ENCODE peak calls at places on chromosomes 13 and 19, in seven cellular contexts. U is astrocyte of the hippocampus; B is endothelial cell; K is colonic mucosa; N is anterior cingulate cortex; Z is stimulated activated naive CD8-positive, alpha-beta T cell treated with anti-CD3 and anti-CD28 coated beads, Interleukin-15, amount 100 ng/mL, for 72 hours; A is HEK293T. Q is an unnamed sample.

GRCh38 chr13:111216166-111216960 is 101.3 kb downstream of the ARHGEF7 start:
- DNase-seq in A (peak; percentile 17), Z (peak; percentile 26), K (peak; percentile 33), B (no peak), N (no peak), U (peak; percentile 73), Q (peak; percentile 64)

GRCh38 chr13:100423375-100423774 is 165.2 kb downstream of the GGACT start:
- DNase-seq in Z (no peak), B (no peak), A (no peak), N (no peak), U (no peak), K (no peak), Q (no peak)

GRCh38 chr13:94602467-94602866 is 810 bp downstream of the GPR180 start:
- DNase-seq in U (no peak), N (no peak), A (no peak), B (no peak), K (no peak), Z (no peak), Q (no peak)

GRCh38 chr13:111005364-111005763 is 90.5 kb upstream of the ANKRD10 start:
- DNase-seq in N (no peak), Z (no peak), B (no peak), U (peak; percentile 10), A (no peak), K (no peak), Q (no peak)

GRCh38 chr13:47661076-47661475 is 340.0 kb downstream of the SUCLA2 start:
- DNase-seq in K (no peak), Z (no peak), N (no peak), U (no peak), B (no peak), A (no peak), Q (no peak)

GRCh38 chr19:58128041-58128685 is 22.4 kb downstream of the ZNF329 start:
- DNase-seq in U (peak; percentile 6), A (no peak), Z (no peak), N (no peak), B (no peak), K (no peak), Q (no peak)

GRCh38 chr13:46633416-46633815 is 80.4 kb downstream of the LRCH1 start:
- DNase-seq in U (peak; percentile 90), Z (no peak), B (no peak), N (no peak), K (no peak), A (no peak), Q (no peak)

GRCh38 chr13:50580684-50581305 is 262.7 kb downstream of the DLEU7 start:
- DNase-seq in B (no peak), A (no peak), N (no peak), U (peak; percentile 82), Z (no peak), K (no peak), Q (no peak)

GRCh38 chr13:98986226-98986846 is 8.5 kb upstream of the DOCK9 start:
- DNase-seq in U (no peak), A (no peak), N (no peak), B (no peak), K (no peak), Z (no peak), Q (no peak)

GRCh38 chr13:77507931-77508776 is 27.4 kb upstream of the SCEL start:
- DNase-seq in B (no peak), Z (no peak), U (peak; percentile 80), K (no peak), A (no peak), N (no peak), Q (no peak)

GRCh38 chr19:48672994-48673393 is at the start of gene NTN5:
- DNase-seq in K (no peak), U (no peak), B (no peak), N (no peak), A (no peak), Z (no peak), Q (no peak)

GRCh38 chr19:52398091-52398461 is 427 bp downstream of the ZNF528 start:
- DNase-seq in Z (no peak), B (no peak), A (no peak), N (no peak), K (peak; percentile 21), U (no peak), Q (no peak)

GRCh38 chr19:40716031-40716654 is 543 bp downstream of the COQ8B start:
- DNase-seq in K (no peak), A (no peak), N (no peak), B (no peak), U (no peak), Z (peak; percentile 77), Q (no peak)

GRCh38 chr13:50323440-50324070 is 308.3 kb downstream of the KCNRG start:
- DNase-seq in B (no peak), U (peak; percentile 79), K (no peak), Z (no peak), A (no peak), N (no peak), Q (no peak)

GRCh38 chr13:109816979-109817275 is 30.5 kb upstream of the IRS2 start:
- DNase-seq in B (no peak), N (no peak), K (no peak), A (no peak), U (peak; percentile 89), Z (no peak), Q (no peak)

GRCh38 chr13:45446181-45446580 is 18.6 kb upstream of the COG3 start:
- DNase-seq in U (peak; percentile 42), B (no peak), N (no peak), A (no peak), Z (no peak), K (no peak), Q (no peak)

GRCh38 chr19:4717191-4717965 is 6.3 kb downstream of the DPP9 start:
- DNase-seq in K (no peak), Z (no peak), B (no peak), N (no peak), A (no peak), U (peak; percentile 71), Q (no peak)

GRCh38 chr13:38582133-38582532 is 104.7 kb upstream of the FREM2 start:
- DNase-seq in N (no peak), Z (no peak), K (peak; percentile 21), U (peak; percentile 60), B (peak; percentile 42), A (peak; percentile 27), Q (peak; percentile 12)

GRCh38 chr19:15421726-15422260 is 3.0 kb upstream of the AKAP8L start:
- DNase-seq in K (no peak), B (no peak), Z (no peak), A (no peak), U (no peak), N (peak; percentile 58), Q (no peak)

GRCh38 chr13:73924607-73925006 is 209.6 kb downstream of the KLF12 start:
- DNase-seq in N (no peak), U (no peak), B (no peak), A (no peak), Z (no peak), K (no peak), Q (no peak)

GRCh38 chr13:40635315-40635995 is 31.0 kb downstream of the FOXO1 start:
- DNase-seq in N (no peak), A (no peak), U (no peak), K (no peak), Z (no peak), B (no peak), Q (no peak)

GRCh38 chr13:96090240-96091101 is 564 bp downstream of the HS6ST3 start:
- DNase-seq in B (peak; percentile 38), A (peak; percentile 49), N (no peak), U (peak; percentile 58), Z (no peak), K (no peak), Q (peak; percentile 56)

GRCh38 chr19:51359294-51359693 is 6.9 kb downstream of the ETFB start:
- DNase-seq in A (no peak), Z (no peak), K (no peak), U (peak; percentile 87), B (no peak), N (no peak), Q (no peak)

GRCh38 chr13:102651892-102652291 is 43.0 kb downstream of the METTL21C start:
- DNase-seq in Z (no peak), U (no peak), A (no peak), K (no peak), B (no peak), N (no peak), Q (peak; percentile 10)

GRCh38 chr19:34336781-34337271 is 28.2 kb upstream of the GPI start:
- DNase-seq in B (peak; percentile 44), N (no peak), A (peak; percentile 28), K (no peak), U (peak; percentile 50), Z (no peak), Q (peak; percentile 35)

GRCh38 chr19:40702337-40703012 is 12.0 kb upstream of the NUMBL start:
- DNase-seq in K (no peak), Z (no peak), B (peak; percentile 67), N (peak; percentile 13), A (peak; percentile 63), U (peak; percentile 53), Q (peak; percentile 72)

GRCh38 chr13:21106089-21106488 is 44.7 kb upstream of the LATS2 start:
- DNase-seq in A (no peak), B (no peak), N (no peak), U (peak; percentile 78), Z (no peak), K (no peak), Q (no peak)

GRCh38 chr13:21289475-21289874 is 113.0 kb downstream of the MRPL57 start:
- DNase-seq in B (no peak), U (no peak), N (no peak), K (no peak), A (no peak), Z (no peak), Q (no peak)

GRCh38 chr19:15633122-15633521 is 7.6 kb upstream of the CYP4F3 start:
- DNase-seq in B (no peak), N (no peak), Z (no peak), A (no peak), U (no peak), K (no peak), Q (no peak)

GRCh38 chr19:13784731-13785452 is 10.4 kb upstream of the ZSWIM4 start:
- DNase-seq in K (peak; percentile 78), B (peak; percentile 71), N (no peak), A (peak; percentile 72), Z (peak; percentile 60), U (peak; percentile 90), Q (peak; percentile 64)

GRCh38 chr13:19634129-19634740 is 776 bp downstream of the MPHOSPH8 start:
- DNase-seq in B (peak; percentile 14), A (no peak), N (no peak), U (peak; percentile 67), Z (no peak), K (no peak), Q (no peak)

GRCh38 chr19:33064778-33065550 is at the start of gene RHPN2:
- DNase-seq in A (peak; percentile 90), N (no peak), K (peak; percentile 86), B (peak; percentile 37), U (peak; percentile 87), Z (peak; percentile 68), Q (peak; percentile 80)

GRCh38 chr19:57302727-57303401 is 17.4 kb upstream of the ZNF543 start:
- DNase-seq in N (no peak), K (no peak), Z (no peak), U (no peak), A (no peak), B (no peak), Q (no peak)

Q was measured in nephron progenitor cell.